ENCODE peak calls at places on chromosomes 1 and 21, in four cellular contexts. X is T follicular helper cell, G is renal cortical epithelial cell, F is OCI-M1. M is an unnamed sample.

GRCh38 chr1:207034998-207035397 is 2.4 kb upstream of the C1orf116 start:
- DNase-seq in X (no peak), F (peak), G (peak), M (no peak)

GRCh38 chr1:20386682-20387081 is 96.0 kb downstream of the VWA5B1 start:
- DNase-seq in G (no peak), X (no peak), F (no peak), M (no peak)

GRCh38 chr1:119141020-119141424 is 569 bp upstream of the WARS2 start:
- DNase-seq in X (peak), G (no peak), F (peak), M (peak)

GRCh38 chr21:42561742-42562141 is 48.1 kb downstream of the SLC37A1 start:
- DNase-seq in X (no peak), G (peak), F (no peak), M (no peak)

GRCh38 chr1:245771521-245772281 is 616.9 kb downstream of the KIF26B start:
- DNase-seq in G (peak), F (no peak), X (no peak), M (no peak)

GRCh38 chr1:203593723-203594122 is 32.9 kb upstream of the ATP2B4 start:
- DNase-seq in F (peak), G (no peak), X (peak), M (peak)

GRCh38 chr1:63634471-63634870 is 41.3 kb downstream of the PGM1 start:
- DNase-seq in F (no peak), G (peak), X (no peak), M (no peak)

GRCh38 chr1:245888809-245889208 is 618.3 kb downstream of the SMYD3 start:
- DNase-seq in X (no peak), G (peak), F (peak), M (no peak)

GRCh38 chr1:68175621-68176398 is 56.5 kb downstream of the WLS start:
- DNase-seq in G (peak), F (peak), X (no peak), M (no peak)

GRCh38 chr1:229271448-229272120 is 673 bp downstream of the RAB4A start:
- DNase-seq in F (peak), X (no peak), G (peak), M (peak)

GRCh38 chr1:1406101-1406820 is 832 bp downstream of the MRPL20 start:
- DNase-seq in F (no peak), X (no peak), G (no peak), M (no peak)

GRCh38 chr21:25979845-25980433 is 190.6 kb downstream of the APP start:
- DNase-seq in X (no peak), G (no peak), F (no peak), M (no peak)

GRCh38 chr1:166170075-166170474 is 3.3 kb upstream of the FAM78B start:
- DNase-seq in G (no peak), F (no peak), X (no peak), M (no peak)

GRCh38 chr1:78577257-78578100 is 42.8 kb upstream of the IFI44L start:
- DNase-seq in X (no peak), F (no peak), G (no peak), M (no peak)

GRCh38 chr21:31929548-31929947 is 56.7 kb downstream of the HUNK start:
- DNase-seq in F (no peak), X (no peak), G (no peak), M (no peak)

GRCh38 chr21:39313042-39313456 is 383 bp downstream of the BRWD1 start:
- DNase-seq in G (no peak), X (peak), F (peak), M (peak)

GRCh38 chr1:88791192-88791591 is 100.2 kb downstream of the GTF2B start:
- DNase-seq in X (no peak), G (peak), F (no peak), M (no peak)

GRCh38 chr1:109730666-109731065 is 10.2 kb downstream of the GSTM3 start:
- DNase-seq in F (no peak), X (no peak), G (peak), M (no peak)

GRCh38 chr21:46049890-46050650 is 47.8 kb upstream of the COL6A2 start:
- DNase-seq in X (no peak), F (no peak), G (no peak), M (no peak)

GRCh38 chr1:64043976-64044375 is 159.4 kb upstream of the UBE2U start:
- DNase-seq in X (no peak), G (peak), F (no peak), M (no peak)

GRCh38 chr1:30783244-30783915 is 25.8 kb upstream of the LAPTM5 start:
- DNase-seq in X (no peak), F (no peak), G (no peak), M (no peak)

GRCh38 chr21:18549214-18549905 is 145.8 kb upstream of the TMPRSS15 start:
- DNase-seq in G (no peak), X (no peak), F (no peak), M (no peak)

M was measured in activated CD4-positive, alpha-beta T cell treated with anti-CD3 and anti-CD28 coated beads, Interleukin-2, amount 50 U/mL, for 4 hours.